ENCODE peak calls at places on chromosome 1, in seven cellular contexts. R is AG04450; H is NCI-H1694 treated with DMSO at 0.1 percent for 48 hours; E is stimulated activated CD4-positive, alpha-beta T cell treated with anti-CD3 and anti-CD28 coated beads, TNF-alpha, amount 100 ng/mL, for 1 hour; M is fibroblast of lung; G is cardiac muscle cell; Q is CD8-positive, alpha-beta memory T cell. Z is an unnamed sample.

GRCh38 chr1:170307426-170307825 is 161.7 kb downstream of the NTMT2 start:
- DNase-seq in G (no peak), R (no peak), H (no peak), Q (no peak), M (peak; percentile 29), E (no peak), Z (no peak)

GRCh38 chr1:164617607-164618564 is 58.9 kb downstream of the PBX1 start:
- DNase-seq in E (no peak), M (peak; percentile 67), H (peak; percentile 45), Q (no peak), R (no peak), G (peak; percentile 48), Z (no peak)

GRCh38 chr1:164602480-164603093 is 43.6 kb downstream of the PBX1 start:
- DNase-seq in Q (no peak), H (peak; percentile 15), E (no peak), G (peak; percentile 82), M (peak; percentile 59), R (no peak), Z (peak; percentile 77)

GRCh38 chr1:186983327-186983726 is 154.6 kb downstream of the PLA2G4A start:
- DNase-seq in Q (no peak), H (no peak), G (peak; percentile 40), R (peak; percentile 91), E (no peak), M (peak; percentile 95), Z (no peak)

GRCh38 chr1:232184561-232185530 is 445.1 kb downstream of the SIPA1L2 start:
- DNase-seq in Q (no peak), G (no peak), H (no peak), E (no peak), M (no peak), R (no peak), Z (no peak)

GRCh38 chr1:67850151-67850551 is 16.9 kb upstream of the GNG12 start:
- DNase-seq in G (peak; percentile 52), M (peak; percentile 66), E (no peak), H (peak; percentile 72), R (no peak), Q (no peak), Z (peak; percentile 49)

GRCh38 chr1:1000357-1001056 is 610 bp upstream of the HES4 start:
- DNase-seq in Q (peak; percentile 69), H (peak; percentile 53), R (peak; percentile 56), M (peak; percentile 88), G (peak; percentile 88), E (no peak), Z (peak; percentile 60)

GRCh38 chr1:100320311-100321097 is 31.8 kb upstream of the CDC14A start:
- DNase-seq in H (no peak), Q (no peak), M (no peak), R (no peak), E (no peak), G (no peak), Z (no peak)

GRCh38 chr1:154170547-154171221 is 15.8 kb upstream of the NUP210L start:
- DNase-seq in G (no peak), R (no peak), Q (no peak), H (no peak), E (no peak), M (no peak), Z (no peak)

GRCh38 chr1:233233508-233234040 is 62.0 kb downstream of the PCNX2 start:
- DNase-seq in R (no peak), Q (no peak), G (peak; percentile 10), M (no peak), E (no peak), H (no peak), Z (no peak)

GRCh38 chr1:58909914-58910681 is 126.3 kb upstream of the JUN start:
- DNase-seq in Q (no peak), H (no peak), E (no peak), G (no peak), M (no peak), R (no peak), Z (no peak)

GRCh38 chr1:4424254-4424653 is 230.2 kb upstream of the AJAP1 start:
- DNase-seq in R (no peak), Q (no peak), E (no peak), M (no peak), G (no peak), H (no peak), Z (no peak)

GRCh38 chr1:43853161-43853921 is 80.3 kb upstream of the ARTN start:
- DNase-seq in G (no peak), Q (peak; percentile 37), H (peak; percentile 93), R (no peak), M (peak; percentile 87), E (no peak), Z (peak; percentile 50)

GRCh38 chr1:13582713-13583443 is 754 bp upstream of the PDPN start:
- DNase-seq in H (no peak), R (no peak), M (no peak), G (no peak), Q (no peak), E (no peak), Z (no peak)

Z was measured in astrocyte of the cerebellum.